ENCODE peak calls at places on chromosomes 6 and 20, in four cellular contexts. Q is IMR-90, O is body of pancreas, B is stomach. P is an unnamed sample.

GRCh38 chr6:26125015-26125690 is 37.9 kb downstream of the HFE start:
- DNase-seq in Q (no peak), O (peak), B (peak), P (peak)

GRCh38 chr6:156720739-156721714 is 56.2 kb upstream of the ARID1B start:
- DNase-seq in Q (peak), O (peak), B (peak), P (no peak)

GRCh38 chr6:51951924-51952323 is 135.5 kb downstream of the PKHD1 start:
- DNase-seq in Q (no peak), O (no peak), B (no peak), P (no peak)

GRCh38 chr6:45633272-45633908 is 255.7 kb upstream of the SUPT3H start:
- DNase-seq in Q (no peak), O (no peak), B (no peak), P (no peak)

GRCh38 chr6:119895626-119896025 is 546.1 kb upstream of the MAN1A1 start:
- DNase-seq in Q (no peak), O (no peak), B (no peak), P (no peak)

GRCh38 chr6:169975286-169975685 is 223.9 kb downstream of the ERMARD start:
- DNase-seq in Q (no peak), O (peak), B (no peak), P (no peak)

GRCh38 chr20:57377350-57377749 is 13.8 kb upstream of the RBM38 start:
- DNase-seq in Q (no peak), O (no peak), B (no peak), P (no peak)

GRCh38 chr6:169035381-169036280 is 218.0 kb downstream of the THBS2 start:
- DNase-seq in Q (peak), O (no peak), B (no peak), P (no peak)

GRCh38 chr6:72894091-72894490 is 272.2 kb downstream of the KCNQ5 start:
- DNase-seq in Q (no peak), O (no peak), B (no peak), P (no peak)

GRCh38 chr6:157116420-157116819 is 206.9 kb downstream of the TMEM242 start:
- DNase-seq in Q (no peak), O (no peak), B (no peak), P (no peak)

GRCh38 chr6:151440930-151441329 is 11.0 kb downstream of the RMND1 start:
- DNase-seq in Q (peak), O (no peak), B (no peak), P (peak)

GRCh38 chr6:143529095-143529494 is 17.6 kb upstream of the FUCA2 start:
- DNase-seq in Q (no peak), O (no peak), B (no peak), P (no peak)

GRCh38 chr20:61896058-61896961 is 169.4 kb downstream of the TAF4 start:
- DNase-seq in Q (peak), O (peak), B (peak), P (peak)

GRCh38 chr6:32148722-32149576 is 2.8 kb downstream of the PRRT1 start:
- DNase-seq in Q (no peak), O (peak), B (peak), P (peak)

DNA sequence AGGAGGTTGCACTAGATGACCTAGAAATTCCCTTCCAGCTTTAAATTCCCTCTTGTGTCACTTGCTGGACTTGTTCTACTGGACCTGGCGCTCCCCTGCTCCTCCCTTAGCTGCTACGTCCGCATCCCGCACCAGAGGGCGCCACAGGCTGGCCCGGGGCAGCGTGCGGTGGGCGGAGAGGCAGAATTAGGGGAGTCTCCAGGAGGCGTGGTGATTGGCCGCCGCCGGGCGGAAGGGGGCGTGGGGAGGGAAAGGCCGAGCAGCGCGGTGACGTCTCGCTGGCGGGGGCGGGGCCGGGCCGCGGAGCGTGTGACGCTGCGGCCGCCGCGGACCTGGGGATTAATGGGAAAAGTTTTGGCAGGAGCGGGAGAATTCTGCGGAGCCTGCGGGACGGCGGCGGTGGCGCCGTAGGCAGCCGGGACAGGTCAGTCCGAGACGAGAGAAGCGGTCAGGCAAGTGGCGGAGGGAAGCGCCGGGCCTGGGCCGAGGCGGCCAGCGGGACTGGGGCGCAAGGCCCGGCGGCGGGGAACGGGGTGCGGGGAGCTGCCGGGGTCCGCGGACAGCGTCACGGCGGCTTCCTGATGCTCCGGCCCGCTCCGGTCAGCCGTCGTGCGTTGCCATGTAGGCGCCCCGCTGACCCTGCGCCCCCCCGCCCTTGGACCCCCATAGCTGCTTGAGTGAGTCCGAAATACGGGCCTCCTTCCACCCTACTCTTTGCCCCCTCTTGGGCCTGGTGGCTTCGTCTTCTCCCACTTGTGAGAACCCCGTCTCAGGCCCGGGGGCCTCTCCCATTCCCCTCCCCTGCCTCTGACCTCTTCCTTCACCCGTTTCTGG is at the start of gene PPARD:
- DNase-seq in Q (peak), O (peak), B (peak), P (peak)
- TF ChIP-seq POLR2A in Q (peak), O (peak), B (no peak), P (peak)

DNA sequence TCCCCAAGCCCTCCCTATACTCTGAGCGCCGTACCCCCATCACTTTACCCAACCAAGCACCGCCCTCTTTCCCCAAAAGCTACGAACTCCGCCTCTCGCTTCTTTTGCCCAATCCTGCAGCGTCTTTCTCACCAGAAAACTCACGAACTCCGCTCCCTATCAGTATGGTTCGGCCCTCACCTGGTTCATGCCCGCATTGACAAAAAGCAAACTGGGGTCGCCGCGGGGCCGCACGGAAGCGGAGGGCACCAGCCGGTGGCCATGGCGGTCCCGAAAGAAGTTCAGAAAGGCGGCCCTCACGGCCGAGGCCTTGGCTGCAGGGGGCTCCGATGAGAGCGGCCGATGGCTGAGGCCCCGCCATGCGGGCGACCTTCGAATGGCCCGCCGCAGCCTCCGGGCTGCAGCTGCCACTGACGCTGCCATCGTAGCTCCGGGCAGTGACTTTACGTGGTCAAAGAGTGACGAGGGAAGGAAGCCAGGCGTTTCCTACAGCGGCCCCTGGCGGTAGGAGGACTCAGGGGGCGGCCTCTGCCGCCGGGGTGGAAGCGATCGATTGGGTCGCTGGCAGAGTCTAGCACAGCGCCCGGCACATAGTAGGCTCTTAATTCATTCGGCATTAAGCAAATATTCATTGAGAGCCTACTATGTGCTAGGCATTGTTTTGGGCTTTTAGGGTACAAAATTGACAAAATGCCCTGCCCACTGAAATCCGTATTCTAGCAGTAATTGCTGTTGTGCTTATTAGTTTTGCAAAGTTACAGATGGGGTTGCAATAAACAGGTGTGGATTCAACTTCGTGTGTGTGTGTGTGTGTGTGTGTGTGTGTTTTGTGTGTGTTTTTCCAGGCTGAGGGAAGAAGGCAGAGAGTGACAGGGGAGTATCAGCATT is at the start of gene AARS2:
- DNase-seq in Q (peak), O (peak), B (peak), P (peak)
- TF ChIP-seq POLR2A in Q (peak), O (peak), B (no peak), P (peak)

GRCh38 chr6:43426928-43427405 is 374 bp upstream of the ABCC10 start:
- DNase-seq in Q (no peak), O (no peak), B (no peak), P (no peak)

GRCh38 chr6:43428112-43428570 is 800 bp downstream of the ABCC10 start:
- DNase-seq in Q (no peak), O (no peak), B (no peak), P (no peak)

GRCh38 chr6:43432009-43432945 is 4.9 kb downstream of the ABCC10 start:
- DNase-seq in Q (no peak), O (no peak), B (no peak), P (no peak)

GRCh38 chr6:43428874-43429273 is 1.5 kb downstream of the ABCC10 start:
- DNase-seq in Q (no peak), O (no peak), B (no peak), P (no peak)

DNA sequence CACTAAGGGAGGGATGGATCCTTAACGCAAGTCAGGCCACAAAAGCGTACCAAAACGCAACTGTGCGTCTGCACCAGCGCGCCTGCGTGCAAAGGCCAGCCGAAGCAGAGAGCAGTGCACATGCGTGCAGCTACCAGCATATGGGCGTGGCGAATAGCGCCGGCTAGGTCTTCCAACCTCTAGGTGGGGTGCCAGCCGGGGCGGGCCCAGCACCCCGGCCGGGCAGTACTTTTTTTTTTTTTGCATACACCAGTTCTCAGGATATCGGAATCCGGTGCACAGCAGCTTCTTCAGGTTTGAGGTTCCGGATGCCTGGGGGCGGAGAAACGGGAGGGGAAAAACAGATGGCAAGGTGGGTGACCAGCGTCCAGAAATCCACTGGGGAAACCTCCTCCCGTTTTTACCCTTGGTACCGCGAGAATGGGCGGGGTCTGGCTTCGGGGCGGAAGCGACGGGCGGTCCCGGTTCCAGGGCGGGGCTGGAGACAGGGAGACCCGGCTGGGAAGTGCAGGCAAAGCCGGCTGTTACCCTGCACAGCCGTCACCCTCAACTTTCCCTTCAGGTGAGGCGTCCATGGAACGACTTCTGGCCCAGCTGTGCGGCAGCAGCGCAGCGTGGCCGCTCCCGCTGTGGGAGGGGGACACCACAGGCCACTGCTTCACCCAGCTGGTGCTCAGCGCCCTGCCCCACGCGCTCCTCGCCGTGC is at the start of gene ABCC10:
- DNase-seq in Q (peak), O (peak), B (peak), P (peak)
- TF ChIP-seq POLR2A in Q (no peak), O (peak), B (peak), P (peak)

GRCh38 chr6:41735427-41736206 is at the start of gene TFEB:
- DNase-seq in Q (peak), O (peak), B (peak), P (peak)
- TF ChIP-seq POLR2A in Q (no peak), O (no peak), B (peak), P (no peak)

GRCh38 chr6:8005136-8005535 is 59.1 kb downstream of the BLOC1S5 start:
- DNase-seq in Q (no peak), O (no peak), B (no peak), P (no peak)
- TF ChIP-seq POLR2A in Q (no peak), O (no peak), B (no peak), P (no peak)